ENCODE peak calls at places on chromosomes 5 and 9, in eight cellular contexts. One of them, this sample, is unnamed.

GRCh38 chr5:65769539-65769938 is 47.5 kb downstream of the NLN start:
- DNase-seq in fibroblast of mammary gland: peak; percentile 89
- DNase-seq in upper lobe of left lung: no peak
- DNase-seq in cardiac muscle cell: no peak
- DNase-seq in epithelial cell of esophagus: peak; percentile 84
- DNase-seq in tibial artery: no peak
- DNase-seq in choroid plexus epithelial cell: peak; percentile 94
- DNase-seq in astrocyte of the cerebellum: peak; percentile 92
- DNase-seq in this sample: peak; percentile 95

GRCh38 chr9:4985376-4986266 is 549 bp downstream of the JAK2 start:
- DNase-seq in astrocyte of the cerebellum: no peak
- DNase-seq in epithelial cell of esophagus: peak; percentile 62
- DNase-seq in upper lobe of left lung: no peak
- DNase-seq in choroid plexus epithelial cell: peak; percentile 55
- DNase-seq in cardiac muscle cell: peak; percentile 51
- DNase-seq in fibroblast of mammary gland: peak; percentile 60
- DNase-seq in tibial artery: no peak
- DNase-seq in this sample: peak; percentile 47

GRCh38 chr9:86322973-86323644 is 31.1 kb downstream of the TUT7 start:
- DNase-seq in epithelial cell of esophagus: peak; percentile 14
- DNase-seq in cardiac muscle cell: no peak
- DNase-seq in astrocyte of the cerebellum: no peak
- DNase-seq in upper lobe of left lung: no peak
- DNase-seq in fibroblast of mammary gland: peak; percentile 93
- DNase-seq in tibial artery: no peak
- DNase-seq in choroid plexus epithelial cell: peak; percentile 76
- DNase-seq in this sample: peak; percentile 87

GRCh38 chr9:89773170-89773569 is 168.4 kb downstream of the GADD45G start:
- DNase-seq in choroid plexus epithelial cell: no peak
- DNase-seq in cardiac muscle cell: no peak
- DNase-seq in upper lobe of left lung: no peak
- DNase-seq in astrocyte of the cerebellum: no peak
- DNase-seq in epithelial cell of esophagus: no peak
- DNase-seq in tibial artery: no peak
- DNase-seq in fibroblast of mammary gland: no peak
- DNase-seq in this sample: no peak

GRCh38 chr9:17068671-17069070 is 66.2 kb upstream of the CNTLN start:
- DNase-seq in upper lobe of left lung: no peak
- DNase-seq in cardiac muscle cell: no peak
- DNase-seq in choroid plexus epithelial cell: no peak
- DNase-seq in fibroblast of mammary gland: no peak
- DNase-seq in tibial artery: no peak
- DNase-seq in astrocyte of the cerebellum: no peak
- DNase-seq in epithelial cell of esophagus: no peak
- DNase-seq in this sample: no peak

GRCh38 chr5:138985256-138985655 is 110.1 kb upstream of the LRRTM2 start:
- DNase-seq in upper lobe of left lung: no peak
- DNase-seq in cardiac muscle cell: no peak
- DNase-seq in tibial artery: no peak
- DNase-seq in choroid plexus epithelial cell: peak; percentile 60
- DNase-seq in fibroblast of mammary gland: no peak
- DNase-seq in astrocyte of the cerebellum: no peak
- DNase-seq in epithelial cell of esophagus: peak; percentile 9
- DNase-seq in this sample: no peak

GRCh38 chr9:20663133-20663532 is 20.9 kb upstream of the FOCAD start:
- DNase-seq in choroid plexus epithelial cell: no peak
- DNase-seq in astrocyte of the cerebellum: no peak
- DNase-seq in fibroblast of mammary gland: no peak
- DNase-seq in upper lobe of left lung: no peak
- DNase-seq in epithelial cell of esophagus: no peak
- DNase-seq in cardiac muscle cell: no peak
- DNase-seq in tibial artery: no peak
- DNase-seq in this sample: no peak

GRCh38 chr5:36607838-36608783 is 1.7 kb downstream of the SLC1A3 start:
- DNase-seq in tibial artery: no peak
- DNase-seq in epithelial cell of esophagus: peak; percentile 61
- DNase-seq in upper lobe of left lung: no peak
- DNase-seq in fibroblast of mammary gland: peak; percentile 62
- DNase-seq in cardiac muscle cell: no peak
- DNase-seq in astrocyte of the cerebellum: peak; percentile 81
- DNase-seq in choroid plexus epithelial cell: peak; percentile 93
- DNase-seq in this sample: peak; percentile 35

GRCh38 chr9:20599195-20599594 is 23.1 kb downstream of the MLLT3 start:
- DNase-seq in tibial artery: no peak
- DNase-seq in choroid plexus epithelial cell: peak; percentile 46
- DNase-seq in upper lobe of left lung: no peak
- DNase-seq in astrocyte of the cerebellum: no peak
- DNase-seq in cardiac muscle cell: no peak
- DNase-seq in fibroblast of mammary gland: peak; percentile 60
- DNase-seq in epithelial cell of esophagus: peak; percentile 8
- DNase-seq in this sample: no peak

GRCh38 chr9:118882674-118883073 is 486.6 kb downstream of the BRINP1 start:
- DNase-seq in astrocyte of the cerebellum: peak; percentile 6
- DNase-seq in upper lobe of left lung: no peak
- DNase-seq in cardiac muscle cell: no peak
- DNase-seq in choroid plexus epithelial cell: peak; percentile 28
- DNase-seq in epithelial cell of esophagus: no peak
- DNase-seq in tibial artery: no peak
- DNase-seq in fibroblast of mammary gland: peak; percentile 67
- DNase-seq in this sample: no peak

GRCh38 chr5:94376672-94377345 is 241.6 kb downstream of the KIAA0825 start:
- DNase-seq in choroid plexus epithelial cell: peak; percentile 35
- DNase-seq in tibial artery: no peak
- DNase-seq in astrocyte of the cerebellum: no peak
- DNase-seq in cardiac muscle cell: no peak
- DNase-seq in epithelial cell of esophagus: no peak
- DNase-seq in upper lobe of left lung: no peak
- DNase-seq in fibroblast of mammary gland: no peak
- DNase-seq in this sample: no peak

GRCh38 chr5:15702102-15702501 is 202.1 kb downstream of the FBXL7 start:
- DNase-seq in astrocyte of the cerebellum: no peak
- DNase-seq in cardiac muscle cell: no peak
- DNase-seq in choroid plexus epithelial cell: peak; percentile 82
- DNase-seq in epithelial cell of esophagus: peak; percentile 53
- DNase-seq in upper lobe of left lung: no peak
- DNase-seq in fibroblast of mammary gland: peak; percentile 66
- DNase-seq in tibial artery: no peak
- DNase-seq in this sample: peak; percentile 43

GRCh38 chr5:111512026-111512405 is 319 bp downstream of the STARD4 start:
- DNase-seq in upper lobe of left lung: no peak
- DNase-seq in cardiac muscle cell: peak; percentile 67
- DNase-seq in tibial artery: peak; percentile 70
- DNase-seq in astrocyte of the cerebellum: no peak
- DNase-seq in choroid plexus epithelial cell: peak; percentile 56
- DNase-seq in fibroblast of mammary gland: peak; percentile 33
- DNase-seq in epithelial cell of esophagus: peak; percentile 48
- DNase-seq in this sample: peak; percentile 28

GRCh38 chr5:13632676-13633075 is 311.8 kb downstream of the DNAH5 start:
- DNase-seq in choroid plexus epithelial cell: no peak
- DNase-seq in tibial artery: no peak
- DNase-seq in upper lobe of left lung: no peak
- DNase-seq in cardiac muscle cell: no peak
- DNase-seq in astrocyte of the cerebellum: no peak
- DNase-seq in fibroblast of mammary gland: no peak
- DNase-seq in epithelial cell of esophagus: peak; percentile 83
- DNase-seq in this sample: no peak

GRCh38 chr5:120160120-120160895 is 303.8 kb upstream of the PRR16 start:
- DNase-seq in upper lobe of left lung: no peak
- DNase-seq in cardiac muscle cell: no peak
- DNase-seq in epithelial cell of esophagus: peak; percentile 93
- DNase-seq in tibial artery: no peak
- DNase-seq in astrocyte of the cerebellum: peak; percentile 18
- DNase-seq in fibroblast of mammary gland: peak; percentile 93
- DNase-seq in choroid plexus epithelial cell: peak; percentile 56
- DNase-seq in this sample: peak; percentile 63

GRCh38 chr9:113978954-113979712 is 99.0 kb downstream of the AMBP start:
- DNase-seq in upper lobe of left lung: no peak
- DNase-seq in tibial artery: no peak
- DNase-seq in choroid plexus epithelial cell: peak; percentile 33
- DNase-seq in astrocyte of the cerebellum: no peak
- DNase-seq in epithelial cell of esophagus: no peak
- DNase-seq in fibroblast of mammary gland: peak; percentile 49
- DNase-seq in cardiac muscle cell: no peak
- DNase-seq in this sample: peak; percentile 31

GRCh38 chr5:138303365-138303764 is 28.2 kb downstream of the CDC25C start:
- DNase-seq in choroid plexus epithelial cell: peak; percentile 56
- DNase-seq in astrocyte of the cerebellum: no peak
- DNase-seq in cardiac muscle cell: no peak
- DNase-seq in epithelial cell of esophagus: peak; percentile 50
- DNase-seq in tibial artery: no peak
- DNase-seq in upper lobe of left lung: no peak
- DNase-seq in fibroblast of mammary gland: peak; percentile 58
- DNase-seq in this sample: no peak

GRCh38 chr5:41122459-41122858 is 51.3 kb upstream of the MROH2B start:
- DNase-seq in astrocyte of the cerebellum: no peak
- DNase-seq in epithelial cell of esophagus: no peak
- DNase-seq in cardiac muscle cell: no peak
- DNase-seq in fibroblast of mammary gland: no peak
- DNase-seq in tibial artery: no peak
- DNase-seq in upper lobe of left lung: no peak
- DNase-seq in choroid plexus epithelial cell: no peak
- DNase-seq in this sample: no peak

GRCh38 chr9:81825831-81826540 is 102.2 kb upstream of the SPATA31D4 start:
- DNase-seq in cardiac muscle cell: no peak
- DNase-seq in epithelial cell of esophagus: peak; percentile 74
- DNase-seq in fibroblast of mammary gland: no peak
- DNase-seq in choroid plexus epithelial cell: peak; percentile 23
- DNase-seq in astrocyte of the cerebellum: no peak
- DNase-seq in tibial artery: no peak
- DNase-seq in upper lobe of left lung: no peak
- DNase-seq in this sample: no peak

GRCh38 chr9:128770286-128770685 is 1.4 kb downstream of the ZER1 start:
- DNase-seq in cardiac muscle cell: no peak
- DNase-seq in fibroblast of mammary gland: no peak
- DNase-seq in choroid plexus epithelial cell: no peak
- DNase-seq in astrocyte of the cerebellum: no peak
- DNase-seq in tibial artery: no peak
- DNase-seq in upper lobe of left lung: no peak
- DNase-seq in epithelial cell of esophagus: no peak
- DNase-seq in this sample: no peak
- H3K4me3 ChIP-seq in cardiac muscle cell: peak overlapping the region; percentile 97
- H3K4me3 ChIP-seq in fibroblast of mammary gland: no peak overlapping the region
- H3K4me3 ChIP-seq in choroid plexus epithelial cell: peak overlapping the region; percentile 97
- H3K4me3 ChIP-seq in astrocyte of the cerebellum: peak overlapping the region; percentile 96
- H3K4me3 ChIP-seq in tibial artery: peak overlapping the region; percentile 84
- H3K4me3 ChIP-seq in upper lobe of left lung: peak overlapping the region; percentile 99
- H3K4me3 ChIP-seq in epithelial cell of esophagus: peak overlapping the region; percentile 95
- H3K4me3 ChIP-seq in this sample: peak overlapping the region; percentile 99

DNA sequence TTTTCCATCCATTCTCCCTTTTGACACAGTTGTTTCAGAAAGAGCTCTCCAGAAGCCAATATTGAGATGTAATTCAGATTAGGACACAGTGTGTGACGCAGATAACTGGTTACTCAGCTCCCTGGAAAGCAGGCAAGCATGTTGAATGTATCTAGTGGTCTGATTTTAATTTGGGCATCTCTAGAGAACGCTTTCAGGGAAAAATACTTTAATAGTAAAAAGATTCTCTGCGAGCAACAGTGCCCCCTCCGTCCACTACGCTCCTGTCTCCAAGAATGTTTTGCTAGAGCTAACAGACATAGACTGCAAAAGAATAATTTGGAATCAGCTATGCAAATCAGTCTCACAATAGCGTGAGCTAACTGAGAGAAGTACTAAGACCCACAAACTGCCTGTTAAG is 23.3 kb downstream of the CFAP90 start:
- DNase-seq in astrocyte of the cerebellum: no peak
- DNase-seq in upper lobe of left lung: no peak
- DNase-seq in tibial artery: no peak
- DNase-seq in epithelial cell of esophagus: no peak
- DNase-seq in fibroblast of mammary gland: peak; percentile 73
- DNase-seq in cardiac muscle cell: no peak
- DNase-seq in choroid plexus epithelial cell: no peak
- DNase-seq in this sample: peak; percentile 37
- TF ChIP-seq CTCF in astrocyte of the cerebellum: peak; percentile 56
- TF ChIP-seq CTCF in upper lobe of left lung: no peak
- TF ChIP-seq CTCF in tibial artery: no peak
- TF ChIP-seq CTCF in epithelial cell of esophagus: no peak
- TF ChIP-seq CTCF in fibroblast of mammary gland: peak; percentile 42
- TF ChIP-seq CTCF in cardiac muscle cell: peak; percentile 6
- TF ChIP-seq CTCF in choroid plexus epithelial cell: peak; percentile 34
- TF ChIP-seq CTCF in this sample: peak; percentile 47

DNA sequence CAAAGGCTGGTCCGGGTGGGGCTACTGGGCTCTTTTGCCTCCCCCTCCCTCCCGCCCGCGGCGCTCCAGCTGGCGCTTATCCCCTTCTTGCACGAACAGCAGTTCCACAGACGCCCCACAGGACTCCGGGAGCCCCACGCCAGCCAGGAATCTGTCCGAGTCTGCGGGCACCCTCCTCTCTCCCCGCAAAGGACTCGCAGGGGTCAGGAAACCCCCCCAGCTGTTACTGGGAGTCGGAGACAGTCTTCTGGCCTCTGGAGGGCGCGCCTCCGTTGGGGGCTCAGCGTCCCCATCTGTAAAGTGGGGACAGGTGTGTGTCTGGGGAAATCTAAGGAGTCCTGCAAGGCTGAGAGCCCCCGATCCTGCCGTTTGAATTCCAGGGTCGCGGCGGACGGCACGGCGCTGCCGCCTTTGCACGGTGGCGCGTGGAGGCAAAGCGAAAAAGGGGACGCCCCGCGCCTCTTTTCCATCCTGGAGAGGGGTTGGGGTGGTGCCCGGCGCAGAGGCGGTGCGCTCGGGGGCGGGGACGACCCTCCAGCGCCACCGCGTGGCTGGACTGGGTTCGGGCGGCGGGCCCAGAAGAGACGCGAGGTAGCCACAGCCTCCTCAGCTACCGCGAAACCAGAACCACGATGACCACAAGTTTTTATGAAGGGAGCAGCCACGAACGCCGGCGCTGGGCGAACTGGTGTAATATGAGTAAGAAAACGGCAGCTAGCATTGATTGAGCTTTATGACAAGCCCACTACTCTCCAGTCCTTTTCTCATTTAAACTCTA is 2.8 kb upstream of the CCIN start:
- DNase-seq in tibial artery: peak; percentile 89
- DNase-seq in cardiac muscle cell: peak; percentile 75
- DNase-seq in fibroblast of mammary gland: peak; percentile 84
- DNase-seq in choroid plexus epithelial cell: peak; percentile 83
- DNase-seq in astrocyte of the cerebellum: peak; percentile 72
- DNase-seq in upper lobe of left lung: peak; percentile 97
- DNase-seq in epithelial cell of esophagus: peak; percentile 68
- DNase-seq in this sample: peak; percentile 86
- H3K4me3 ChIP-seq in tibial artery: peak overlapping the region; percentile 56
- H3K4me3 ChIP-seq in cardiac muscle cell: no peak overlapping the region
- H3K4me3 ChIP-seq in fibroblast of mammary gland: peak overlapping the region; percentile 60
- H3K4me3 ChIP-seq in choroid plexus epithelial cell: peak overlapping the region; percentile 48
- H3K4me3 ChIP-seq in astrocyte of the cerebellum: peak overlapping the region; percentile 36
- H3K4me3 ChIP-seq in upper lobe of left lung: peak overlapping the region; percentile 49
- H3K4me3 ChIP-seq in epithelial cell of esophagus: peak overlapping the region; percentile 32
- H3K4me3 ChIP-seq in this sample: peak overlapping the region; percentile 66

DNA sequence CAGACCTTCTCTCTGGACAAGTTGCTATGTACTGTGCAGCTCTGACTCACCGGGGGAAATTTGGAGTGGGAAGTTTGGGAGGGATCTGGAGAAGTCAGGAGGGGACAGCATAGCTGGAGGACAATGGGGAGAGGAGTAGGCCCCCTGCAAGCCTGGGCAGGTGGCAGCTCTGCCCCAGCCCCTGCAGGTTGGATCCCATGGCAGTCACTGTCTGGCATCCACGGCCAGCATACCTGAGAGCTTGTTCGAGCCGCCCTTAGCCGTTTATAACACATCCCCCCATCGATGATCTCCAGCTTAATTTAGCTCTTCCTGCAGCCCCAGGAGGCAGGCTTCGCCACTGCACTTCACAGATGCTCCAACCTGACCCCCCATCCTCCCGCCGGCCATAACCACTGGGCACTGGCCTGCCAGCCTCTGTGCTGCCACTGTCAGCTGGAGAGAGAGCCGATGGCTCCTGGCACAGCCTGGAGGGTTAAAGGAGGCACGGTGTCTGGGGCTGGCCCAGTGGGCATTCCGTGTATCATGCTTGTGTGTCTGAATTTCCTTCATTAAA is 57.7 kb upstream of the RNU6ATAC start:
- DNase-seq in upper lobe of left lung: no peak
- DNase-seq in tibial artery: no peak
- DNase-seq in astrocyte of the cerebellum: no peak
- DNase-seq in epithelial cell of esophagus: peak; percentile 2
- DNase-seq in cardiac muscle cell: no peak
- DNase-seq in choroid plexus epithelial cell: no peak
- DNase-seq in fibroblast of mammary gland: no peak
- DNase-seq in this sample: no peak
- TF ChIP-seq CTCF in upper lobe of left lung: no peak
- TF ChIP-seq CTCF in tibial artery: no peak
- TF ChIP-seq CTCF in astrocyte of the cerebellum: no peak
- TF ChIP-seq CTCF in epithelial cell of esophagus: no peak
- TF ChIP-seq CTCF in cardiac muscle cell: no peak
- TF ChIP-seq CTCF in choroid plexus epithelial cell: no peak
- TF ChIP-seq CTCF in fibroblast of mammary gland: no peak
- TF ChIP-seq CTCF in this sample: no peak

This sample was measured in fibroblast of the aortic adventitia.